ENCODE peak calls at places on chromosomes 6 and 20, in five cellular contexts. F is CD8-positive, alpha-beta memory T cell; L is upper lobe of right lung; W is cardiac muscle cell; N is MM.1S. K is an unnamed sample. For H3K4me1, the result is how much of the 10 kb centered on the place peaks cover.

GRCh38 chr6:90086517-90086916 is 192.2 kb downstream of the GJA10 start:
- DNase-seq in F (no peak), L (no peak), W (no peak), N (no peak), K (no peak)

GRCh38 chr20:21387528-21387927 is 9.8 kb downstream of the NKX2-4 start:
- DNase-seq in F (no peak), L (no peak), W (no peak), N (no peak), K (no peak)

GRCh38 chr6:36863670-36864540 is 10.7 kb downstream of the PPIL1 start:
- DNase-seq in F (no peak), L (no peak), W (no peak), N (no peak), K (no peak)

GRCh38 chr20:60009318-60009717 is 51.1 kb downstream of the CDH26 start:
- DNase-seq in F (no peak), L (peak), W (no peak), N (no peak), K (no peak)

GRCh38 chr6:106381871-106382270 is 21.4 kb downstream of the CRYBG1 start:
- DNase-seq in F (no peak), L (no peak), W (peak), N (peak), K (no peak)

GRCh38 chr20:63794614-63795013 is 36.5 kb downstream of the ZBTB46 start:
- DNase-seq in F (no peak), L (no peak), W (no peak), N (peak), K (no peak)

GRCh38 chr20:18657575-18657974 is 69.7 kb downstream of the DTD1 start:
- DNase-seq in F (no peak), L (no peak), W (no peak), N (no peak), K (no peak)

GRCh38 chr20:31818376-31818908 is 714 bp upstream of the MYLK2 start:
- DNase-seq in F (no peak), L (peak), W (no peak), N (no peak), K (no peak)

GRCh38 chr20:1087311-1087710 is 31.1 kb upstream of the PSMF1 start:
- DNase-seq in F (no peak), L (no peak), W (no peak), N (peak), K (no peak)

GRCh38 chr6:100257661-100258395 is 206.9 kb downstream of the SIM1 start:
- DNase-seq in F (no peak), L (no peak), W (no peak), N (no peak), K (no peak)

GRCh38 chr6:147071786-147072185 is 132.4 kb upstream of the STXBP5 start:
- DNase-seq in F (no peak), L (no peak), W (no peak), N (no peak), K (no peak)

GRCh38 chr6:135180458-135181332 is at the start of gene MYB:
- DNase-seq in F (peak), L (peak), W (peak), N (peak), K (peak)

GRCh38 chr6:156017838-156018237 is 562.2 kb upstream of the NOX3 start:
- DNase-seq in F (no peak), L (no peak), W (no peak), N (no peak), K (no peak)

GRCh38 chr20:1775117-1775516 is 117.5 kb upstream of the SIRPG start:
- DNase-seq in F (no peak), L (no peak), W (no peak), N (no peak), K (no peak)

GRCh38 chr20:57476641-57477461 is 48.1 kb downstream of the CTCFL start:
- DNase-seq in F (no peak), L (peak), W (no peak), N (no peak), K (peak)
- H3K4me1 ChIP-seq in F (under half), L (under half), W (half or more), N (half or more), K (under half)

DNA sequence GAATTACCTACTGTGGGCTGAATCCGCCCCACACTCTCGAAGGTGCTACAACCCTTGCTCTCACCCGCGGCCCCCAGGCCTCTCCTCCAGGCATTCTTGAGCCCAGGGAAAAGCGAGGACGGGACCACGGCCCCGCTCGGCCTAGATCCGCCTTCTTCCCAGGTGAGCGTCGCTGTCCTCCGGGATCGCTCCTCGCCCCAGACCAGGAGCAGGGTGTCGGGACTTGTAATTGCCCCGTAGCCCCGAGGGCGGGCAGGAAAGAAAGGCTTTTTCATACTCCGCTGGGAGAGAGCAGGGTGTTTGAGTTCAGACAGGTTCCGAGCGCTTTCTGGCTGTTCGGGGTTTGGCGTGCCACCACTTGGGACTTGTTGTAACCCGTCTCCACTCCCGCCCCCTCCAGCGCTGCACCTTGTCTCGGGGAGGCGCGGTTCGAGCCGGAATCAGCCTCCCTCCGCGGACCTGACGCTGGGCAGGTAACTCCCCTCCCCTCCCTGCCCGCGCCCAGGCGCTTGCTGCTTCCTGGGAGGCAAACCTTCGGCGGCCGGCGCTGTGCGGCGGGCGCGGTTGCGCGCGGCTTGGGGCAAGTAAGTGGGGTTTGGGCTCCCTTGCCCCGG is at the start of gene FAM83B:
- DNase-seq in F (no peak), L (peak), W (peak), N (no peak), K (no peak)
- H3K4me3 ChIP-seq in F (no peak), L (peak), W (peak), N (no peak), K (peak)

GRCh38 chr6:155013457-155013876 is 18.4 kb downstream of the TIAM2 start:
- DNase-seq in F (no peak), L (no peak), W (no peak), N (no peak), K (no peak)
- H3K27ac ChIP-seq in F (no peak), L (no peak), W (no peak), N (no peak), K (peak)

GRCh38 chr20:62499758-62500236 is 24.0 kb upstream of the GATA5 start:
- DNase-seq in F (no peak), L (no peak), W (no peak), N (no peak), K (no peak)

GRCh38 chr20:62500237-62500864 is 24.6 kb upstream of the GATA5 start:
- DNase-seq in F (peak), L (peak), W (peak), N (peak), K (peak)

GRCh38 chr20:62495798-62496325 is 20.1 kb upstream of the GATA5 start:
- DNase-seq in F (no peak), L (no peak), W (no peak), N (no peak), K (no peak)

GRCh38 chr20:62496525-62497218 is 20.9 kb upstream of the GATA5 start:
- DNase-seq in F (no peak), L (no peak), W (peak), N (no peak), K (no peak)

GRCh38 chr20:62498874-62499273 is 23.1 kb upstream of the GATA5 start:
- DNase-seq in F (no peak), L (no peak), W (no peak), N (no peak), K (no peak)
- H3K4me1 ChIP-seq in F (under half), L (under half), W (under half), N (under half), K (under half)

DNA sequence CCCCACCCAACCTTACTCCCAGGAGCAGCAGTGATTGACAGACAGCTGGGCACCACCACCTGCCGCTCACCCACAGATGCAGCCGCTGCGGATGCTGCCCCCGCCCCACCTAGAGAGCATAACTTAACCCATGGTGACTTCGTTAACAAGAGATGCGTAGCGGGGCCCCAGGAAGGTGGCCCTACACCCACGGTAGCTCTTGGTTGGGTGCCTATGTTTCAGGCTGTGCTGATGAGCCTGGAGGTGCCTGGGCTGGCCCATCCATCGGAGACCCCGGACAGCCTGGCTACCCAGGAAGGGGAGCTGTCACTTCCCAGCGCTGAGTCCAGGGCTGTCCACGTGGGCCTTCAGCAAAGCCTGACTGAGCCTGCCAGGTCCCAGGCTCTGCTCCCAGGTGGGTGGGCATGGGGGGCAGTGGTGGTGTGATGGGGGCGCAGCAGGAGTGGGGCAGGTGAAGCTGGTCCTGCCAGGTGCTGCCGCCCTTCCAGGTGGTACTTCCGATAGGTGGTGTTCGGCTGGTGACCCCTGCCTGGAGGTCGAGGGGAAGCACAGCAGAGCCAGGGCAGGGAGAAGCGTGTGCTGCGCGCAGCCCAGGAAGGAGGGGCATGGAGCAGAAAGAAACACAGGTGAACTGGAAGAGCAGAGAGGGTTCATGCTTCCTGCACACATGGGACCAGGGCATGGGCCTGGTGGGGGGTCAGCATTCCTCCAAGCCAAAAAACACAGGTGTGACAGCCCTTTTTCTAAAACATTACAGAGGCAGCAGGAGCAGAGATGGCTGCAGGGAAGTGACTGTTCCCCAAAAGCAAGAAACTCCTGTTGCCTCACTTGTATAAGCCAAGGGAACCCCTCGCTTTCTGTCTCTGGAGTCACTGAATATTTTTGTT is 56.9 kb downstream of the SYNJ2 start:
- DNase-seq in F (no peak), L (peak), W (no peak), N (no peak), K (no peak)
- H3K4me3 ChIP-seq in F (no peak), L (no peak), W (no peak), N (no peak), K (no peak)

DNA sequence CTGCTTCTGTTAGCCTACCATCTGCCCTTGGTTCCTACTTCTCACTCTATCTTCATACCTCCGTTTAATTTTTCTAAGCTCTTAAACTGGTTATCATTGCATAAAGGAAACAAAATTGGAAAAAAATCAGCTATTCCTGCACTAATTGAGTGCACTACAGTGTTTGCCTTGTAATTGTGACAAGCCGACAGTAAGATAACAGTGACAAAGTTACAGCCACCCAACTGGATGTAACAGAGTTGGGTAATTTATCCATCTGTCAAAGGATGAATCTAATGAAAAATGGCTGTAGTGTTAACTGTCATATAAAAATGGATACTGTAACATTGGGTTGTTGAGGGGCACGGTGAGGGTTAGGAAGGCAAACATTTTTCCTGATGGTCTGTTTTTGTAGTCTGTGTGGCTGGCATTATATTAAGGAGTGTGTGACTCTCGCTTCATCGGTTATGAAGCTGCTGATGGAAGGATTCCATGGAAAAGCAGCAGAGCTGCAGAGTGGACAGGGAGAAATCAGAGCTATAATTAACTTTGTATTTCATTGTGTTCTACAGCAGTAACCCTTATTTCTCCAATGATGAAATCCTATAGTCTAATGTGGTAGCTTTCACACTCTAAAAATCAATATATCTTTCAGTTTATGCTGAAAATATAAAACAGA is 12.7 kb downstream of the PBOV1 start:
- DNase-seq in F (no peak), L (no peak), W (no peak), N (no peak), K (no peak)
- H3K27ac ChIP-seq in F (no peak), L (no peak), W (no peak), N (no peak), K (no peak)

GRCh38 chr6:88856566-88856965 is 106.9 kb downstream of the RNGTT start:
- DNase-seq in F (no peak), L (no peak), W (no peak), N (no peak), K (no peak)

GRCh38 chr6:88858455-88858854 is 105.0 kb downstream of the RNGTT start:
- DNase-seq in F (no peak), L (no peak), W (no peak), N (no peak), K (no peak)

GRCh38 chr6:88864347-88865057 is 98.9 kb downstream of the RNGTT start:
- DNase-seq in F (no peak), L (no peak), W (no peak), N (no peak), K (no peak)

GRCh38 chr6:88855521-88856152 is 107.8 kb downstream of the RNGTT start:
- DNase-seq in F (no peak), L (no peak), W (no peak), N (no peak), K (no peak)

GRCh38 chr6:88860310-88860709 is 103.1 kb downstream of the RNGTT start:
- DNase-seq in F (no peak), L (no peak), W (no peak), N (no peak), K (no peak)
- H3K4me1 ChIP-seq in F (under half), L (under half), W (under half), N (under half), K (under half)

GRCh38 chr20:47262008-47262364 is 94.5 kb downstream of the ZMYND8 start:
- DNase-seq in F (no peak), L (no peak), W (no peak), N (peak), K (no peak)
- H3K4me3 ChIP-seq in F (no peak), L (no peak), W (no peak), N (peak), K (no peak)

GRCh38 chr6:40276176-40276575 is 311.0 kb downstream of the LRFN2 start:
- DNase-seq in F (no peak), L (no peak), W (no peak), N (no peak), K (no peak)

GRCh38 chr6:40268166-40268958 is 318.8 kb downstream of the LRFN2 start:
- DNase-seq in F (no peak), L (no peak), W (no peak), N (no peak), K (no peak)

GRCh38 chr6:40274058-40274457 is 313.1 kb downstream of the LRFN2 start:
- DNase-seq in F (no peak), L (no peak), W (no peak), N (no peak), K (no peak)
- H3K27ac ChIP-seq in F (no peak), L (no peak), W (no peak), N (no peak), K (no peak)

DNA sequence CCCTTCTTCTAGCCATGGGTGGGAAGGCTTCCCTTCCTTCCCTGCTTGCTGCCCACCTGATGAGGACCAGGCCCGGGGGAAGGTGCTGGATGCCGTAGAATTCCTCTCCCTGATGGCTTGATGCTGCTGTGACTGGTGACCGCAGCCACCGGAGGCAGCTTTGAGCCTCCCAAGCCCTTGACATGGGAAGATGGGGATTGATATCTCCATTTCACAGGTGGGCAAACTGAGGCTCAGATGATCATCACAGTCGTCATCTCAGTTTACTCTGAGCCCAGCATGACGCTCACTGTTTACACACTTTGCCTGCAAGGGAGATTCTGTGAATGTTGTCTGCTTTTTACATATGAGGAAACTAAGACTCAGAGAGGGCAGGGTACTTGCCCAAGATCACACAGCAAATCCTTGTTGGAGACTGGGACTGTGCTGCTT is 43.9 kb downstream of the SRC start:
- DNase-seq in F (no peak), L (peak), W (no peak), N (no peak), K (no peak)
- H3K4me1 ChIP-seq in F (under half), L (under half), W (under half), N (under half), K (under half)

K was measured in ascending aorta.